ENCODE peak calls at places on chromosomes 4 and X, in six cellular contexts. One of them, this sample, is unnamed.

GRCh38 chr4:73178389-73178788 is 80.2 kb downstream of the ANKRD17 start:
- DNase-seq in prostate gland: no peak
- DNase-seq in ovary: no peak
- DNase-seq in lower leg skin: no peak
- DNase-seq in esophagus muscularis mucosa: no peak
- DNase-seq in A549: no peak
- DNase-seq in this sample: no peak

GRCh38 chrX:8815460-8816065 is 14.4 kb upstream of the FAM9A start:
- DNase-seq in prostate gland: peak
- DNase-seq in ovary: no peak
- DNase-seq in lower leg skin: peak
- DNase-seq in esophagus muscularis mucosa: no peak
- DNase-seq in A549: peak
- DNase-seq in this sample: peak

GRCh38 chr4:78057600-78058560 is 757 bp downstream of the FRAS1 start:
- DNase-seq in prostate gland: peak
- DNase-seq in ovary: peak
- DNase-seq in lower leg skin: peak
- DNase-seq in esophagus muscularis mucosa: no peak
- DNase-seq in A549: peak
- DNase-seq in this sample: no peak

GRCh38 chr4:82643994-82644730 is 82.4 kb upstream of the TMEM150C start:
- DNase-seq in prostate gland: no peak
- DNase-seq in ovary: no peak
- DNase-seq in lower leg skin: no peak
- DNase-seq in esophagus muscularis mucosa: peak
- DNase-seq in A549: peak
- DNase-seq in this sample: no peak

GRCh38 chr4:127575888-127576287 is 56.9 kb upstream of the INTU start:
- DNase-seq in prostate gland: no peak
- DNase-seq in ovary: no peak
- DNase-seq in lower leg skin: no peak
- DNase-seq in esophagus muscularis mucosa: no peak
- DNase-seq in A549: no peak
- DNase-seq in this sample: no peak

GRCh38 chr4:10106421-10107039 is 10.1 kb downstream of the WDR1 start:
- DNase-seq in prostate gland: peak
- DNase-seq in ovary: peak
- DNase-seq in lower leg skin: peak
- DNase-seq in esophagus muscularis mucosa: peak
- DNase-seq in A549: peak
- DNase-seq in this sample: peak

GRCh38 chrX:54492340-54492739 is 3.7 kb downstream of the FGD1 start:
- DNase-seq in prostate gland: no peak
- DNase-seq in ovary: no peak
- DNase-seq in lower leg skin: peak
- DNase-seq in esophagus muscularis mucosa: no peak
- DNase-seq in A549: no peak
- DNase-seq in this sample: no peak

GRCh38 chr4:122826000-122826595 is 533 bp upstream of the FGF2 start:
- DNase-seq in prostate gland: no peak
- DNase-seq in ovary: no peak
- DNase-seq in lower leg skin: no peak
- DNase-seq in esophagus muscularis mucosa: no peak
- DNase-seq in A549: no peak
- DNase-seq in this sample: no peak

GRCh38 chrX:71181558-71181909 is 36.9 kb downstream of the NLGN3 start:
- DNase-seq in prostate gland: no peak
- DNase-seq in ovary: peak
- DNase-seq in lower leg skin: peak
- DNase-seq in esophagus muscularis mucosa: no peak
- DNase-seq in A549: no peak
- DNase-seq in this sample: no peak

GRCh38 chrX:129954804-129955203 is 27.6 kb upstream of the BCORL1 start:
- DNase-seq in prostate gland: no peak
- DNase-seq in ovary: no peak
- DNase-seq in lower leg skin: no peak
- DNase-seq in esophagus muscularis mucosa: no peak
- DNase-seq in A549: no peak
- DNase-seq in this sample: no peak

GRCh38 chr4:115537387-115537786 is 424.0 kb upstream of the NDST4 start:
- DNase-seq in prostate gland: no peak
- DNase-seq in ovary: no peak
- DNase-seq in lower leg skin: no peak
- DNase-seq in esophagus muscularis mucosa: no peak
- DNase-seq in A549: no peak
- DNase-seq in this sample: peak

GRCh38 chrX:110569506-110569905 is 210.9 kb downstream of the RTL9 start:
- DNase-seq in prostate gland: no peak
- DNase-seq in ovary: no peak
- DNase-seq in lower leg skin: no peak
- DNase-seq in esophagus muscularis mucosa: no peak
- DNase-seq in A549: no peak
- DNase-seq in this sample: no peak

GRCh38 chrX:140141444-140142029 is 176.2 kb upstream of the CXorf66 start:
- DNase-seq in prostate gland: peak
- DNase-seq in ovary: no peak
- DNase-seq in lower leg skin: no peak
- DNase-seq in esophagus muscularis mucosa: no peak
- DNase-seq in A549: peak
- DNase-seq in this sample: peak

GRCh38 chr4:83282049-83282535 is 2.5 kb downstream of the COQ2 start:
- DNase-seq in prostate gland: peak
- DNase-seq in ovary: peak
- DNase-seq in lower leg skin: peak
- DNase-seq in esophagus muscularis mucosa: no peak
- DNase-seq in A549: peak
- DNase-seq in this sample: peak

GRCh38 chr4:158861281-158861680 is 92.5 kb downstream of the FNIP2 start:
- DNase-seq in prostate gland: no peak
- DNase-seq in ovary: no peak
- DNase-seq in lower leg skin: no peak
- DNase-seq in esophagus muscularis mucosa: no peak
- DNase-seq in A549: no peak
- DNase-seq in this sample: no peak

GRCh38 chr4:15755321-15755750 is 22.8 kb upstream of the CD38 start:
- DNase-seq in prostate gland: no peak
- DNase-seq in ovary: no peak
- DNase-seq in lower leg skin: no peak
- DNase-seq in esophagus muscularis mucosa: no peak
- DNase-seq in A549: no peak
- DNase-seq in this sample: no peak

GRCh38 chrX:101230636-101231035 is 11.1 kb downstream of the DRP2 start:
- DNase-seq in prostate gland: no peak
- DNase-seq in ovary: no peak
- DNase-seq in lower leg skin: no peak
- DNase-seq in esophagus muscularis mucosa: no peak
- DNase-seq in A549: no peak
- DNase-seq in this sample: no peak

GRCh38 chr4:137678796-137679195 is 146.5 kb upstream of the PCDH18 start:
- DNase-seq in prostate gland: no peak
- DNase-seq in ovary: no peak
- DNase-seq in lower leg skin: no peak
- DNase-seq in esophagus muscularis mucosa: no peak
- DNase-seq in A549: no peak
- DNase-seq in this sample: no peak

GRCh38 chr4:108342325-108342986 is 173.7 kb upstream of the LEF1 start:
- DNase-seq in prostate gland: no peak
- DNase-seq in ovary: no peak
- DNase-seq in lower leg skin: no peak
- DNase-seq in esophagus muscularis mucosa: peak
- DNase-seq in A549: no peak
- DNase-seq in this sample: no peak

GRCh38 chr4:2962614-2963184 is 507 bp downstream of the NOP14 start:
- DNase-seq in prostate gland: no peak
- DNase-seq in ovary: no peak
- DNase-seq in lower leg skin: no peak
- DNase-seq in esophagus muscularis mucosa: no peak
- DNase-seq in A549: peak
- DNase-seq in this sample: peak

GRCh38 chrX:9847071-9847470 is 60.8 kb downstream of the SHROOM2 start:
- DNase-seq in prostate gland: no peak
- DNase-seq in ovary: no peak
- DNase-seq in lower leg skin: no peak
- DNase-seq in esophagus muscularis mucosa: no peak
- DNase-seq in A549: peak
- DNase-seq in this sample: no peak

GRCh38 chrX:31993635-31994034 is 921.8 kb upstream of the FTHL17 start:
- DNase-seq in prostate gland: no peak
- DNase-seq in ovary: no peak
- DNase-seq in lower leg skin: no peak
- DNase-seq in esophagus muscularis mucosa: no peak
- DNase-seq in A549: no peak
- DNase-seq in this sample: no peak

GRCh38 chrX:65993915-65994460 is 45.9 kb downstream of the VSIG4 start:
- DNase-seq in prostate gland: no peak
- DNase-seq in ovary: no peak
- DNase-seq in lower leg skin: no peak
- DNase-seq in esophagus muscularis mucosa: no peak
- DNase-seq in A549: no peak
- DNase-seq in this sample: no peak

GRCh38 chrX:50088645-50089044 is 112.2 kb downstream of the AKAP4 start:
- DNase-seq in prostate gland: no peak
- DNase-seq in ovary: no peak
- DNase-seq in lower leg skin: no peak
- DNase-seq in esophagus muscularis mucosa: no peak
- DNase-seq in A549: no peak
- DNase-seq in this sample: no peak

GRCh38 chrX:121949041-121949760 is 901.8 kb downstream of the GLUD2 start:
- DNase-seq in prostate gland: no peak
- DNase-seq in ovary: no peak
- DNase-seq in lower leg skin: no peak
- DNase-seq in esophagus muscularis mucosa: no peak
- DNase-seq in A549: no peak
- DNase-seq in this sample: no peak
- TF ChIP-seq POLR2A in prostate gland: no peak
- TF ChIP-seq POLR2A in ovary: no peak
- TF ChIP-seq POLR2A in lower leg skin: no peak
- TF ChIP-seq POLR2A in esophagus muscularis mucosa: no peak
- TF ChIP-seq POLR2A in A549: no peak
- TF ChIP-seq POLR2A in this sample: no peak

DNA sequence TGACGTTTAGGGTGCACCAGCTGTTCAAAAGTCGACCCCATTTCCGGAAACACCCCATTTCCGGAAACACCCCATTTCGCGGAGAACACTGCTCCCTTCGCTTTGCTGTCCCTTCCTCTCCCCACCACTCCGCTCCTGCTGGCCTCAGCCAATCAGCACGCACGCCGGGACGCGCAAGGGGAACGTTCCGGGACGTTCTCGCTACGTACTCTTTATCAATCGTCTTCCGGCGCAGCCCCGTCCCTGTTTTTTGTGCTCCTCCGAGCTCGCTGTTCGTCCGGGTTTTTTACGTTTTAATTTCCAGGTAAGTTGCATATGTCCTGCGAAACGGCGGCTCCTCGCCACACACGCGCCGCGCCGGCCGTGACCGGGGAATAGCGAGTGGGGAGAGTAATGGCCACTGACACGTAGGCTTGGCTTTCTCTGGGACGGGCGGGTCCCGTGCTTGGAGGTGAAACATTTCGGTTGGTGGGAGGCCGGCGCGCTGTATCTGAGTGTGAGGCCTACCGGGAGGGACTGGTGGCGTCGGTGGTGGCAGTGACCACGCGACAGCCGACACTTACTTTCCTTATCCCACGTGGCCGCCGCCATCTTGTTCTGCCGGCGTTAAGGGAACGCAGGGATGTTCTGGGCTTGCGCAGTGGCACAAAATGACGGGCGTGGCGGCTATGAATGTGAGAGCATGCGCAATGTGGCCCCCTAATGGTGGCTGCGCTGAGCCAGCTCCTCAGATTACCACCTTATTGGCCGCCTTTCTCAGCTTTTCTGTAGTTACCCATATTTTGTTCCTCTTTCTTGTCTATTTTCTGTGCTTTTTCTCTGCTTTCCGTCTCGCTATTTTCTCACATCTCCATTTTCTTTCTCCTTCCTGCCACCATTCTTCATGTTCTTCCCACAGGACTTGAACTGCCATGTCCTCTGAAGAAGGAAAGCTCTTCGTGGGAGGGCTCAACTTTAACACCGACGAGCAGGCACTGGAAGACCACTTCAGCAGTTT is at the start of gene RBM3:
- DNase-seq in prostate gland: peak
- DNase-seq in ovary: peak
- DNase-seq in lower leg skin: peak
- DNase-seq in esophagus muscularis mucosa: peak
- DNase-seq in A549: peak
- DNase-seq in this sample: peak
- TF ChIP-seq POLR2A in prostate gland: peak
- TF ChIP-seq POLR2A in ovary: peak
- TF ChIP-seq POLR2A in lower leg skin: peak
- TF ChIP-seq POLR2A in esophagus muscularis mucosa: peak
- TF ChIP-seq POLR2A in A549: peak
- TF ChIP-seq POLR2A in this sample: peak

GRCh38 chr4:110637408-110638131 is 14.7 kb upstream of the PITX2 start:
- DNase-seq in prostate gland: no peak
- DNase-seq in ovary: no peak
- DNase-seq in lower leg skin: no peak
- DNase-seq in esophagus muscularis mucosa: no peak
- DNase-seq in A549: no peak
- DNase-seq in this sample: no peak

GRCh38 chr4:110638347-110638746 is 15.5 kb upstream of the PITX2 start:
- DNase-seq in prostate gland: no peak
- DNase-seq in ovary: no peak
- DNase-seq in lower leg skin: no peak
- DNase-seq in esophagus muscularis mucosa: no peak
- DNase-seq in A549: no peak
- DNase-seq in this sample: no peak

GRCh38 chr4:110636231-110636676 is 13.4 kb upstream of the PITX2 start:
- DNase-seq in prostate gland: no peak
- DNase-seq in ovary: no peak
- DNase-seq in lower leg skin: no peak
- DNase-seq in esophagus muscularis mucosa: no peak
- DNase-seq in A549: peak
- DNase-seq in this sample: peak

GRCh38 chr4:110635155-110635479 is 12.2 kb upstream of the PITX2 start:
- DNase-seq in prostate gland: no peak
- DNase-seq in ovary: no peak
- DNase-seq in lower leg skin: no peak
- DNase-seq in esophagus muscularis mucosa: no peak
- DNase-seq in A549: no peak
- DNase-seq in this sample: no peak

GRCh38 chr4:110636677-110637407 is 14.0 kb upstream of the PITX2 start:
- DNase-seq in prostate gland: no peak
- DNase-seq in ovary: no peak
- DNase-seq in lower leg skin: no peak
- DNase-seq in esophagus muscularis mucosa: no peak
- DNase-seq in A549: peak
- DNase-seq in this sample: peak
- TF ChIP-seq POLR2A in prostate gland: no peak
- TF ChIP-seq POLR2A in ovary: no peak
- TF ChIP-seq POLR2A in lower leg skin: no peak
- TF ChIP-seq POLR2A in esophagus muscularis mucosa: no peak
- TF ChIP-seq POLR2A in A549: no peak
- TF ChIP-seq POLR2A in this sample: no peak

DNA sequence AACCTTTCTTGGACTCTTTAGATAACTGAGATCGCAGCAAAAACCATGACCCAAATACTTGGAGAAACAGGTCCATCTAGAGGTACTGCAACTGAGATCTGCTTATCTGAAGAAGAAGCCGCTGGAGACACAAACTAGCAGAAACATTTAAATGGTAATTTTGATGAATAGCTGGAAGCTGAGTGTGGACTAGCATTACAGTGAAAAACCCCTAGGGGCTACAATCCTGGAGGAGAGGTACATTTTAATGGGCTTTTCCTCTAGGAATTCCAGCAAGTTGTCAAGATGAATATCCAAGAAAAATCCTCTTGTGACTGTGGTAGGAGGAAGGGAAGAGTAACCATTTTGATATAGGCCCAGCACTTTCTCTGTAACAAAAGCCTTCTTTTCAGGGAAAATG is 592.5 kb upstream of the GRIA3 start:
- DNase-seq in prostate gland: no peak
- DNase-seq in ovary: no peak
- DNase-seq in lower leg skin: no peak
- DNase-seq in esophagus muscularis mucosa: no peak
- DNase-seq in A549: no peak
- DNase-seq in this sample: no peak
- TF ChIP-seq POLR2A in prostate gland: no peak
- TF ChIP-seq POLR2A in ovary: no peak
- TF ChIP-seq POLR2A in lower leg skin: no peak
- TF ChIP-seq POLR2A in esophagus muscularis mucosa: no peak
- TF ChIP-seq POLR2A in A549: no peak
- TF ChIP-seq POLR2A in this sample: no peak

This sample was measured in HCT116.